ENCODE peak calls at places on chromosomes 13 and 19, in nine cellular contexts. M, B, I, P, X, G, J, A and L are unnamed samples.
A peak's percentile ranks its signal among the peaks of the same experiment; 100 is the strongest.

GRCh38 chr13:93727301-93728141 is 500.9 kb downstream of the GPC6 start:
- DNase-seq in M (peak; percentile 77), B (peak; percentile 16), I (no peak), P (no peak), X (no peak), G (no peak), J (no peak), A (no peak), L (peak; percentile 85)

GRCh38 chr19:23052349-23052748 is 49.4 kb upstream of the ZNF728 start:
- DNase-seq in M (no peak), B (no peak), I (no peak), P (no peak), X (no peak), G (no peak), J (no peak), A (no peak), L (no peak)

GRCh38 chr13:67619346-67619745 is 389.2 kb upstream of the PCDH9 start:
- DNase-seq in M (peak; percentile 58), B (no peak), I (no peak), P (no peak), X (no peak), G (no peak), J (no peak), A (no peak), L (peak; percentile 49)

GRCh38 chr13:108086678-108087077 is 128.7 kb downstream of the LIG4 start:
- DNase-seq in M (peak; percentile 0), B (no peak), I (no peak), P (no peak), X (peak; percentile 44), G (no peak), J (no peak), A (no peak), L (peak; percentile 51)

GRCh38 chr13:39350461-39350881 is 252.5 kb downstream of the LHFPL6 start:
- DNase-seq in M (no peak), B (no peak), I (no peak), P (no peak), X (no peak), G (peak; percentile 59), J (no peak), A (no peak), L (no peak)

GRCh38 chr19:51357952-51358351 is 8.2 kb downstream of the ETFB start:
- DNase-seq in M (no peak), B (no peak), I (no peak), P (no peak), X (no peak), G (peak; percentile 25), J (no peak), A (no peak), L (no peak)

GRCh38 chr19:55141696-55142095 is 7.3 kb downstream of the TNNT1 start:
- DNase-seq in M (no peak), B (no peak), I (no peak), P (no peak), X (no peak), G (no peak), J (no peak), A (no peak), L (no peak)

GRCh38 chr13:87376081-87376480 is 295.1 kb upstream of the SLITRK5 start:
- DNase-seq in M (no peak), B (peak; percentile 1), I (no peak), P (no peak), X (no peak), G (no peak), J (no peak), A (no peak), L (no peak)

GRCh38 chr13:72570019-72570418 is 157.4 kb downstream of the MZT1 start:
- DNase-seq in M (no peak), B (no peak), I (no peak), P (no peak), X (no peak), G (no peak), J (no peak), A (no peak), L (no peak)

GRCh38 chr13:39779337-39780270 is 124.1 kb downstream of the COG6 start:
- DNase-seq in M (peak; percentile 12), B (no peak), I (no peak), P (no peak), X (no peak), G (no peak), J (no peak), A (no peak), L (peak; percentile 39)

GRCh38 chr19:42313096-42313839 is at the start of gene TMEM145:
- DNase-seq in M (peak; percentile 36), B (peak; percentile 24), I (no peak), P (no peak), X (peak; percentile 84), G (no peak), J (no peak), A (peak; percentile 45), L (no peak)

GRCh38 chr19:39248806-39249205 is at the start of gene IFNL4:
- DNase-seq in M (no peak), B (no peak), I (no peak), P (no peak), X (no peak), G (no peak), J (no peak), A (no peak), L (no peak)

GRCh38 chr13:50079278-50080157 is 64.3 kb downstream of the KCNRG start:
- DNase-seq in M (peak; percentile 33), B (peak; percentile 13), I (no peak), P (no peak), X (no peak), G (no peak), J (no peak), A (no peak), L (no peak)

GRCh38 chr13:110108348-110109139 is 198.4 kb downstream of the COL4A1 start:
- DNase-seq in M (peak; percentile 89), B (peak; percentile 78), I (peak; percentile 73), P (no peak), X (peak; percentile 50), G (peak; percentile 90), J (peak; percentile 85), A (peak; percentile 59), L (peak; percentile 80)

GRCh38 chr13:109652536-109652935 is 133.8 kb downstream of the IRS2 start:
- DNase-seq in M (no peak), B (peak; percentile 32), I (no peak), P (no peak), X (no peak), G (no peak), J (no peak), A (no peak), L (no peak)

GRCh38 chr19:32750441-32751055 is 31.0 kb downstream of the TDRD12 start:
- DNase-seq in M (no peak), B (no peak), I (no peak), P (no peak), X (no peak), G (no peak), J (no peak), A (no peak), L (no peak)

GRCh38 chr13:46575321-46575721 is 22.4 kb downstream of the LRCH1 start:
- DNase-seq in M (peak; percentile 77), B (no peak), I (no peak), P (no peak), X (no peak), G (no peak), J (no peak), A (no peak), L (no peak)

GRCh38 chr13:52024481-52024880 is at the start of gene UTP14C:
- DNase-seq in M (no peak), B (peak; percentile 67), I (no peak), P (no peak), X (no peak), G (no peak), J (no peak), A (no peak), L (no peak)

GRCh38 chr13:112870737-112871287 is 98.2 kb upstream of the MCF2L start:
- DNase-seq in M (no peak), B (no peak), I (no peak), P (no peak), X (no peak), G (no peak), J (no peak), A (no peak), L (no peak)

GRCh38 chr13:33180009-33180804 is 105.3 kb downstream of the STARD13 start:
- DNase-seq in M (no peak), B (no peak), I (no peak), P (no peak), X (no peak), G (no peak), J (no peak), A (no peak), L (no peak)

GRCh38 chr13:67228909-67229308 is 1.2 kb downstream of the PCDH9 start:
- DNase-seq in M (peak; percentile 32), B (no peak), I (no peak), P (no peak), X (no peak), G (no peak), J (no peak), A (no peak), L (no peak)

GRCh38 chr13:28611654-28612131 is 47.2 kb upstream of the POMP start:
- DNase-seq in M (no peak), B (no peak), I (no peak), P (no peak), X (no peak), G (no peak), J (no peak), A (no peak), L (no peak)

GRCh38 chr19:2964874-2965273 is 12.5 kb upstream of the TLE6 start:
- DNase-seq in M (no peak), B (no peak), I (no peak), P (no peak), X (no peak), G (no peak), J (no peak), A (no peak), L (no peak)

GRCh38 chr19:6773323-6773931 is 919 bp downstream of the VAV1 start:
- DNase-seq in M (no peak), B (no peak), I (no peak), P (peak; percentile 40), X (no peak), G (peak; percentile 72), J (no peak), A (no peak), L (no peak)

GRCh38 chr13:20411638-20412342 is 113.9 kb downstream of the CRYL1 start:
- DNase-seq in M (no peak), B (no peak), I (no peak), P (no peak), X (no peak), G (no peak), J (no peak), A (no peak), L (no peak)

GRCh38 chr13:49620170-49620621 is 8.1 kb upstream of the ARL11 start:
- DNase-seq in M (no peak), B (no peak), I (no peak), P (no peak), X (no peak), G (no peak), J (no peak), A (no peak), L (no peak)